ENCODE peak calls at places on chromosomes 2 and 18, in ten cellular contexts. J is stimulated activated CD4-positive, alpha-beta T cell treated with anti-CD3 and anti-CD28 coated beads, Interleukin-1b, Interleukin-23, amount 100 ng/mL, for 48 hours; T is astrocyte of the spinal cord; O is activated CD4-positive, alpha-beta T cell treated with anti-CD3 and anti-CD28 coated beads, Interleukin-2, amount 10 ng/mL, durations not matched to agents 7 days and 5 days; D is upper lobe of right lung; F is AG04449; U is fibroblast of pulmonary artery; P is uterus; S is T-helper 2 cell; B is mesendoderm. C is an unnamed sample.

GRCh38 chr18:33720133-33720532 is 142.1 kb downstream of the ASXL3 start:
- DNase-seq in S (no peak), T (peak), O (no peak), F (no peak), B (no peak), P (no peak), D (no peak), J (no peak), U (peak), C (no peak)

GRCh38 chr2:29249666-29250253 is 134.5 kb downstream of the CLIP4 start:
- DNase-seq in P (no peak), U (peak), F (no peak), J (no peak), T (no peak), O (no peak), S (no peak), D (no peak), B (no peak), C (peak)

GRCh38 chr2:60855989-60856669 is 25.2 kb upstream of the REL start:
- DNase-seq in B (no peak), F (no peak), S (no peak), J (no peak), O (no peak), P (no peak), T (no peak), U (no peak), D (no peak), C (no peak)

GRCh38 chr2:26978061-26978596 is 7.7 kb downstream of the MAPRE3 start:
- DNase-seq in S (no peak), P (no peak), T (no peak), O (no peak), B (no peak), J (no peak), U (no peak), D (peak), F (no peak), C (peak)

GRCh38 chr2:53715568-53715967 is 52.0 kb upstream of the CHAC2 start:
- DNase-seq in P (no peak), O (no peak), J (no peak), D (no peak), T (peak), F (no peak), U (peak), S (no peak), B (no peak), C (no peak)

GRCh38 chr2:38535745-38536506 is 66.8 kb downstream of the HNRNPLL start:
- DNase-seq in B (peak), J (peak), D (peak), U (peak), S (peak), T (peak), O (peak), F (no peak), P (peak), C (peak)

GRCh38 chr2:38697116-38697840 is 31.4 kb downstream of the GALM start:
- DNase-seq in U (no peak), F (no peak), D (no peak), S (peak), P (no peak), O (no peak), B (no peak), J (no peak), T (no peak), C (no peak)

GRCh38 chr2:205245001-205245400 is 437.3 kb upstream of the NRP2 start:
- DNase-seq in D (no peak), O (no peak), F (no peak), S (no peak), B (no peak), T (no peak), J (no peak), P (no peak), U (peak), C (no peak)

GRCh38 chr2:44004735-44005602 is 9.2 kb upstream of the LRPPRC start:
- DNase-seq in J (no peak), S (no peak), O (no peak), P (no peak), T (no peak), F (no peak), U (no peak), B (no peak), D (no peak), C (no peak)

GRCh38 chr2:108621087-108621559 is 86.9 kb downstream of the LIMS1 start:
- DNase-seq in F (no peak), B (peak), P (no peak), T (peak), U (no peak), O (peak), D (no peak), S (peak), J (peak), C (peak)

GRCh38 chr2:113324684-113325160 is 46.0 kb upstream of the PAX8 start:
- DNase-seq in P (peak), F (no peak), U (peak), S (no peak), T (peak), O (peak), J (peak), D (peak), B (peak), C (peak)

GRCh38 chr2:30716117-30716900 is 90.9 kb downstream of the CAPN13 start:
- DNase-seq in D (peak), J (no peak), O (no peak), U (no peak), B (no peak), T (no peak), S (no peak), F (no peak), P (no peak), C (no peak)

GRCh38 chr2:88694015-88694414 is 2.5 kb downstream of the RPIA start:
- DNase-seq in B (no peak), F (no peak), P (no peak), U (no peak), S (no peak), J (no peak), O (no peak), T (no peak), D (no peak), C (no peak)

GRCh38 chr2:127392828-127393578 is 5.2 kb upstream of the MAP3K2 start:
- DNase-seq in B (no peak), D (no peak), P (no peak), S (no peak), J (no peak), T (no peak), F (no peak), U (no peak), O (no peak), C (no peak)

GRCh38 chr2:12714391-12715221 is 2.1 kb upstream of the TRIB2 start:
- DNase-seq in B (peak), D (no peak), U (peak), O (no peak), T (peak), F (no peak), S (no peak), P (no peak), J (no peak), C (peak)

GRCh38 chr2:128273469-128274081 is 45.1 kb downstream of the HS6ST1 start:
- DNase-seq in S (peak), J (no peak), U (no peak), B (no peak), D (peak), O (no peak), P (no peak), T (no peak), F (no peak), C (no peak)

GRCh38 chr18:13625843-13626543 is 100.4 kb downstream of the FAM210A start:
- DNase-seq in O (no peak), B (no peak), P (no peak), J (no peak), S (no peak), T (no peak), U (no peak), F (no peak), D (no peak), C (no peak)

GRCh38 chr18:26215247-26215970 is 10.8 kb upstream of the TAF4B start:
- DNase-seq in O (peak), T (no peak), F (no peak), P (no peak), J (peak), B (no peak), S (peak), U (no peak), D (no peak), C (no peak)

GRCh38 chr18:6004683-6005082 is 109.4 kb upstream of the TMEM200C start:
- DNase-seq in O (peak), S (no peak), J (peak), B (no peak), P (no peak), U (no peak), D (no peak), F (no peak), T (no peak), C (no peak)

GRCh38 chr2:181117176-181117925 is 136.9 kb downstream of the UBE2E3 start:
- DNase-seq in S (no peak), F (no peak), J (no peak), O (no peak), B (no peak), T (no peak), U (no peak), P (no peak), D (no peak), C (no peak)

C was measured in Daoy.